ENCODE peak calls at places on chromosomes 3 and 15, in nine cellular contexts. E, O, C, J, D, L, G, Q and U are unnamed samples.

GRCh38 chr15:81160312-81161214 is 26.5 kb downstream of the CFAP161 start:
- DNase-seq in E (no peak), O (no peak), C (no peak), J (no peak), D (no peak), L (no peak), G (no peak), Q (no peak), U (peak; percentile 91)

GRCh38 chr3:19702416-19703078 is 231.5 kb downstream of the EFHB start:
- DNase-seq in E (no peak), O (no peak), C (no peak), J (no peak), D (no peak), L (no peak), G (no peak), Q (no peak), U (no peak)

GRCh38 chr3:23405081-23405480 is 202.0 kb downstream of the UBE2E2 start:
- DNase-seq in E (no peak), O (no peak), C (no peak), J (no peak), D (no peak), L (no peak), G (no peak), Q (no peak), U (no peak)

GRCh38 chr3:125163739-125164601 is 48.6 kb downstream of the SLC12A8 start:
- DNase-seq in E (no peak), O (peak; percentile 53), C (peak; percentile 30), J (peak; percentile 72), D (no peak), L (peak; percentile 78), G (no peak), Q (no peak), U (no peak)

GRCh38 chr3:152253514-152253913 is 15.2 kb upstream of the MBNL1 start:
- DNase-seq in E (no peak), O (no peak), C (no peak), J (no peak), D (no peak), L (no peak), G (no peak), Q (no peak), U (no peak)

GRCh38 chr3:127544806-127545545 is 45.6 kb downstream of the TPRA1 start:
- DNase-seq in E (no peak), O (no peak), C (no peak), J (no peak), D (no peak), L (no peak), G (no peak), Q (no peak), U (no peak)

GRCh38 chr3:71989165-71989564 is 204.2 kb upstream of the PROK2 start:
- DNase-seq in E (peak; percentile 10), O (no peak), C (peak; percentile 11), J (no peak), D (no peak), L (peak; percentile 44), G (no peak), Q (no peak), U (no peak)

GRCh38 chr15:31278544-31279220 is 48.0 kb upstream of the KLF13 start:
- DNase-seq in E (no peak), O (peak; percentile 58), C (no peak), J (peak; percentile 23), D (no peak), L (no peak), G (no peak), Q (no peak), U (no peak)

GRCh38 chr3:195240171-195240701 is 30.7 kb downstream of the XXYLT1 start:
- DNase-seq in E (no peak), O (no peak), C (no peak), J (peak; percentile 36), D (no peak), L (no peak), G (no peak), Q (no peak), U (no peak)

GRCh38 chr15:29903785-29904464 is 81.7 kb upstream of the TJP1 start:
- DNase-seq in E (no peak), O (no peak), C (no peak), J (no peak), D (no peak), L (peak; percentile 21), G (no peak), Q (no peak), U (no peak)

GRCh38 chr15:89489376-89489775 is 7.0 kb downstream of the RHCG start:
- DNase-seq in E (no peak), O (peak; percentile 39), C (no peak), J (no peak), D (no peak), L (no peak), G (no peak), Q (no peak), U (no peak)

GRCh38 chr15:74614744-74615312 is 808 bp upstream of the CLK3 start:
- DNase-seq in E (no peak), O (peak; percentile 89), C (peak; percentile 79), J (peak; percentile 81), D (no peak), L (peak; percentile 77), G (peak; percentile 92), Q (peak; percentile 89), U (no peak)

GRCh38 chr3:11996500-11996899 is 7.7 kb upstream of the SYN2 start:
- DNase-seq in E (no peak), O (no peak), C (no peak), J (no peak), D (no peak), L (no peak), G (no peak), Q (no peak), U (no peak)

GRCh38 chr15:38455096-38455495 is 1.2 kb downstream of the FAM98B start:
- DNase-seq in E (no peak), O (no peak), C (peak; percentile 37), J (no peak), D (no peak), L (no peak), G (no peak), Q (no peak), U (no peak)

GRCh38 chr3:39052613-39053012 is 797 bp downstream of the WDR48 start:
- DNase-seq in E (no peak), O (no peak), C (no peak), J (no peak), D (no peak), L (no peak), G (no peak), Q (peak; percentile 51), U (no peak)

GRCh38 chr3:28901029-28901428 is 379.8 kb upstream of the RBMS3 start:
- DNase-seq in E (no peak), O (no peak), C (peak; percentile 35), J (peak; percentile 68), D (no peak), L (no peak), G (no peak), Q (no peak), U (no peak)

GRCh38 chr15:67613708-67614107 is 71.2 kb downstream of the MAP2K5 start:
- DNase-seq in E (peak; percentile 22), O (no peak), C (no peak), J (no peak), D (peak; percentile 1), L (peak; percentile 21), G (no peak), Q (peak; percentile 7), U (no peak)

GRCh38 chr3:58994746-58995330 is 55.0 kb downstream of the CFAP20DC start:
- DNase-seq in E (peak; percentile 41), O (no peak), C (peak; percentile 70), J (no peak), D (peak; percentile 60), L (peak; percentile 77), G (no peak), Q (peak; percentile 71), U (peak; percentile 38)

GRCh38 chr3:182179631-182180030 is 467.9 kb downstream of the SOX2 start:
- DNase-seq in E (no peak), O (no peak), C (no peak), J (peak; percentile 41), D (no peak), L (no peak), G (no peak), Q (no peak), U (no peak)

GRCh38 chr15:82870727-82871576 is 61.5 kb downstream of the WHAMM start:
- DNase-seq in E (no peak), O (no peak), C (peak; percentile 3), J (no peak), D (no peak), L (no peak), G (no peak), Q (no peak), U (no peak)
- H3K27ac ChIP-seq in E (no peak overlapping the region), O (peak overlapping the region; percentile 27), C (no peak overlapping the region), J (no peak overlapping the region), D (no peak overlapping the region), L (no peak overlapping the region), G (no peak overlapping the region), Q (no peak overlapping the region), U (no peak overlapping the region)

GRCh38 chr3:133540896-133541674 is 32.4 kb upstream of the CDV3 start:
- DNase-seq in E (peak; percentile 18), O (no peak), C (peak; percentile 51), J (no peak), D (peak; percentile 56), L (no peak), G (no peak), Q (no peak), U (no peak)
- H3K27ac ChIP-seq in E (peak overlapping the region; percentile 21), O (peak overlapping the region; percentile 38), C (no peak overlapping the region), J (no peak overlapping the region), D (no peak overlapping the region), L (no peak overlapping the region), G (no peak overlapping the region), Q (no peak overlapping the region), U (no peak overlapping the region)

GRCh38 chr3:64224826-64225606 is at the start of gene PRICKLE2:
- DNase-seq in E (peak; percentile 69), O (peak; percentile 60), C (peak; percentile 94), J (no peak), D (no peak), L (peak; percentile 86), G (no peak), Q (peak; percentile 2), U (peak; percentile 60)

GRCh38 chr3:64221564-64222257 is 3.6 kb downstream of the PRICKLE2 start:
- DNase-seq in E (no peak), O (no peak), C (no peak), J (no peak), D (no peak), L (no peak), G (no peak), Q (no peak), U (no peak)

GRCh38 chr3:64220161-64220560 is 5.1 kb downstream of the PRICKLE2 start:
- DNase-seq in E (no peak), O (no peak), C (peak; percentile 40), J (no peak), D (no peak), L (no peak), G (no peak), Q (no peak), U (no peak)

GRCh38 chr3:64223809-64224570 is 1.3 kb downstream of the PRICKLE2 start:
- DNase-seq in E (no peak), O (no peak), C (no peak), J (no peak), D (no peak), L (no peak), G (no peak), Q (no peak), U (no peak)

GRCh38 chr3:64222501-64222900 is 2.8 kb downstream of the PRICKLE2 start:
- DNase-seq in E (no peak), O (no peak), C (no peak), J (no peak), D (no peak), L (no peak), G (no peak), Q (no peak), U (no peak)
- H3K27ac ChIP-seq in E (peak overlapping the region; percentile 93), O (no peak overlapping the region), C (peak overlapping the region; percentile 41), J (peak overlapping the region; percentile 15), D (no peak overlapping the region), L (no peak overlapping the region), G (no peak overlapping the region), Q (no peak overlapping the region), U (no peak overlapping the region)

GRCh38 chr15:32861741-32862140 is 143.9 kb downstream of the GREM1 start:
- DNase-seq in E (no peak), O (peak; percentile 57), C (peak; percentile 77), J (no peak), D (no peak), L (peak; percentile 58), G (no peak), Q (no peak), U (no peak)
- H3K27ac ChIP-seq in E (peak overlapping the region; percentile 19), O (no peak overlapping the region), C (peak overlapping the region; percentile 90), J (peak overlapping the region; percentile 5), D (no peak overlapping the region), L (peak overlapping the region; percentile 7), G (no peak overlapping the region), Q (no peak overlapping the region), U (peak overlapping the region; percentile 84)